ENCODE peak calls at places on chromosomes 16 and 17, in eight cellular contexts. H, I, D, F, E, O, Y and P are unnamed samples.

GRCh38 chr17:45441536-45442310 is 9.1 kb upstream of the ARHGAP27 start:
- DNase-seq in H (no peak), I (no peak), D (no peak), F (no peak), E (no peak), O (no peak), Y (no peak), P (no peak)

GRCh38 chr16:57472665-57473060 is 10.2 kb downstream of the POLR2C start:
- DNase-seq in H (no peak), I (no peak), D (no peak), F (peak), E (no peak), O (no peak), Y (no peak), P (no peak)

GRCh38 chr16:12255473-12255872 is 278.9 kb downstream of the SNX29 start:
- DNase-seq in H (no peak), I (no peak), D (no peak), F (no peak), E (no peak), O (peak), Y (no peak), P (no peak)

GRCh38 chr16:85752511-85753420 is 1.9 kb upstream of the C16orf74 start:
- DNase-seq in H (peak), I (peak), D (no peak), F (no peak), E (no peak), O (peak), Y (no peak), P (no peak)

GRCh38 chr17:69609495-69610315 is 195.2 kb downstream of the MAP2K6 start:
- DNase-seq in H (no peak), I (peak), D (no peak), F (peak), E (no peak), O (peak), Y (no peak), P (no peak)

GRCh38 chr17:10844667-10845387 is 6.9 kb upstream of the PIRT start:
- DNase-seq in H (peak), I (peak), D (peak), F (peak), E (no peak), O (peak), Y (peak), P (no peak)

GRCh38 chr16:69937465-69937951 is 13.6 kb upstream of the CLEC18A start:
- DNase-seq in H (no peak), I (peak), D (no peak), F (peak), E (no peak), O (no peak), Y (no peak), P (no peak)

GRCh38 chr17:45270828-45271418 is 9.0 kb upstream of the SPATA32 start:
- DNase-seq in H (no peak), I (peak), D (no peak), F (no peak), E (no peak), O (no peak), Y (no peak), P (no peak)

GRCh38 chr16:27520982-27521673 is 28.6 kb downstream of the GTF3C1 start:
- DNase-seq in H (no peak), I (no peak), D (peak), F (no peak), E (no peak), O (peak), Y (peak), P (no peak)

GRCh38 chr17:43543771-43544575 is 2.2 kb downstream of the ETV4 start:
- DNase-seq in H (no peak), I (peak), D (no peak), F (no peak), E (no peak), O (no peak), Y (no peak), P (no peak)

GRCh38 chr17:27620721-27621120 is 10.3 kb upstream of the LGALS9 start:
- DNase-seq in H (no peak), I (no peak), D (no peak), F (no peak), E (no peak), O (no peak), Y (no peak), P (no peak)

GRCh38 chr16:25855063-25855462 is 163.3 kb downstream of the HS3ST4 start:
- DNase-seq in H (no peak), I (no peak), D (no peak), F (no peak), E (no peak), O (no peak), Y (no peak), P (no peak)

GRCh38 chr17:44872131-44872768 is 24.6 kb downstream of the HIGD1B start:
- DNase-seq in H (peak), I (no peak), D (no peak), F (no peak), E (no peak), O (no peak), Y (no peak), P (no peak)

GRCh38 chr17:11515901-11516300 is 82.4 kb upstream of the DNAH9 start:
- DNase-seq in H (no peak), I (no peak), D (no peak), F (no peak), E (no peak), O (no peak), Y (no peak), P (no peak)

GRCh38 chr16:79628501-79628975 is 28.0 kb upstream of the MAF start:
- DNase-seq in H (no peak), I (no peak), D (no peak), F (no peak), E (no peak), O (peak), Y (no peak), P (no peak)

GRCh38 chr17:40916366-40916765 is 21.1 kb downstream of the KRT23 start:
- DNase-seq in H (no peak), I (no peak), D (no peak), F (no peak), E (no peak), O (no peak), Y (no peak), P (no peak)
- TF ChIP-seq POLR2A in H (no peak), I (no peak), D (no peak), F (no peak), E (no peak), O (no peak), Y (no peak), P (no peak)

GRCh38 chr17:1638624-1639300 is 6.8 kb downstream of the SCARF1 start:
- DNase-seq in H (no peak), I (no peak), D (no peak), F (no peak), E (no peak), O (no peak), Y (no peak), P (no peak)

GRCh38 chr17:1635675-1636465 is 7.2 kb upstream of the SLC43A2 start:
- DNase-seq in H (no peak), I (no peak), D (no peak), F (no peak), E (no peak), O (no peak), Y (no peak), P (no peak)

GRCh38 chr17:1639549-1639948 is 6.0 kb downstream of the SCARF1 start:
- DNase-seq in H (no peak), I (no peak), D (no peak), F (peak), E (no peak), O (no peak), Y (no peak), P (no peak)

GRCh38 chr17:1636732-1637285 is 8.2 kb upstream of the SLC43A2 start:
- DNase-seq in H (no peak), I (no peak), D (no peak), F (no peak), E (no peak), O (no peak), Y (no peak), P (no peak)

DNA sequence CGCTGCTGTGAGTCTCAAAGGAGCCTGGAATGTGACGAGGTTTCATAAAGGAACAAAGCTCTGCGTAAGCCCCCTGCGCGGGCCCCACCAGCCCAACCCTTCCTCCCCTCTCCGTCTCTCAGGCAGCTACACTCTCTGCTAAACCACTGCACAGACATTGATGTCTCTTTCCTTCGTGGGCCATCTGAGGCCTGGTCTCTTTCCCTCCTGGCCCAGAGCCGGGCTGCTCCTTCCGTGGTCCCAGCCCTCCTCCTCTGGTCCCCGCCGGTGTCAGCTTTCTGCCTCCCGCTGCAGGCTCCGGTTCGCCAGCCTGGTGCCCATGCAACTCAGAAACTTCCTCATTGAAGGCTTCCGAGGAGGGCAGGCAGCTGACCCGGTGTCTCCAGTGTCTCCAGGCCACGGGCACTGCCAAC is 7.4 kb downstream of the SCARF1 start:
- DNase-seq in H (no peak), I (no peak), D (no peak), F (no peak), E (no peak), O (no peak), Y (no peak), P (no peak)
- H3K27ac ChIP-seq in H (no peak), I (no peak), D (no peak), F (no peak), E (no peak), O (no peak), Y (no peak), P (no peak)

GRCh38 chr17:72069744-72070143 is 51.1 kb upstream of the SOX9 start:
- DNase-seq in H (no peak), I (no peak), D (no peak), F (no peak), E (no peak), O (no peak), Y (no peak), P (no peak)

GRCh38 chr17:72075995-72076677 is 44.7 kb upstream of the SOX9 start:
- DNase-seq in H (no peak), I (no peak), D (no peak), F (no peak), E (no peak), O (no peak), Y (no peak), P (peak)

GRCh38 chr17:72076678-72077030 is 44.2 kb upstream of the SOX9 start:
- DNase-seq in H (no peak), I (no peak), D (no peak), F (no peak), E (no peak), O (no peak), Y (no peak), P (peak)

GRCh38 chr17:72065556-72065955 is 55.3 kb upstream of the SOX9 start:
- DNase-seq in H (no peak), I (no peak), D (no peak), F (no peak), E (no peak), O (no peak), Y (no peak), P (peak)

GRCh38 chr17:72071330-72071729 is 49.5 kb upstream of the SOX9 start:
- DNase-seq in H (no peak), I (no peak), D (no peak), F (no peak), E (no peak), O (no peak), Y (no peak), P (no peak)
- TF ChIP-seq POLR2A in H (no peak), I (no peak), D (no peak), F (no peak), E (no peak), O (no peak), Y (no peak), P (no peak)

GRCh38 chr17:39380144-39380543 is 21.3 kb downstream of the FBXL20 start:
- DNase-seq in H (no peak), I (no peak), D (no peak), F (no peak), E (no peak), O (no peak), Y (no peak), P (no peak)
- H3K27ac ChIP-seq in H (no peak), I (no peak), D (no peak), F (no peak), E (no peak), O (no peak), Y (no peak), P (no peak)

DNA sequence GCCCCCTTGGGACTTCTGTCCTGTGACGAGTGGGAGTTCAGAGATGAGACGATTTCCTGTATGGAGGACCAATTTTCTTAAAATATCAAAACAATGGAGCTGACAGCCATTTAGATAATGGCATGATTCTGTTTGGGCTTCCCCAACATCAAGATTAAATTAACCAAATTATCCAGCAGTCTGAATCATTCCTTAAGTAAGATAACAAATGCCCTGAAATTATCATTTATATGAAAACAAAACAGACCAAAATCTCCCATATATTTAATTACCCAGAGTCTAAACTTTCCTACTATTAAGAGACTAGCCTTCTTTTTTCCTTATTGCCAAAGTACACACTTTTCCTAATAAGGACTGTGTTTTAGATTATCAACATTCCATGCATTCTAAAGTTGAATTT is 550.1 kb upstream of the PSMD7 start:
- DNase-seq in H (no peak), I (no peak), D (no peak), F (no peak), E (no peak), O (no peak), Y (no peak), P (no peak)
- TF ChIP-seq POLR2A in H (no peak), I (no peak), D (no peak), F (no peak), E (no peak), O (no peak), Y (no peak), P (no peak)

GRCh38 chr16:68732741-68733399 is 4.2 kb upstream of the CDH1 start:
- DNase-seq in H (no peak), I (peak), D (no peak), F (no peak), E (no peak), O (no peak), Y (no peak), P (no peak)
- H3K27ac ChIP-seq in H (peak), I (peak), D (no peak), F (peak), E (peak), O (no peak), Y (no peak), P (no peak)

GRCh38 chr16:68215302-68215701 is 20.6 kb downstream of the ESRP2 start:
- DNase-seq in H (no peak), I (no peak), D (no peak), F (no peak), E (no peak), O (no peak), Y (no peak), P (no peak)
- TF ChIP-seq POLR2A in H (no peak), I (no peak), D (no peak), F (no peak), E (no peak), O (no peak), Y (no peak), P (no peak)

GRCh38 chr17:17814162-17815061 is 22.4 kb downstream of the SREBF1 start:
- DNase-seq in H (no peak), I (no peak), D (no peak), F (no peak), E (no peak), O (no peak), Y (no peak), P (no peak)
- H3K27ac ChIP-seq in H (no peak), I (no peak), D (peak), F (peak), E (peak), O (no peak), Y (no peak), P (peak)

GRCh38 chr17:59754547-59754946 is 47.1 kb downstream of the VMP1 start:
- DNase-seq in H (no peak), I (peak), D (no peak), F (peak), E (no peak), O (peak), Y (no peak), P (no peak)
- TF ChIP-seq POLR2A in H (no peak), I (no peak), D (no peak), F (no peak), E (no peak), O (no peak), Y (no peak), P (no peak)